ENCODE peak calls at places on chromosomes 2 and 18, in ten cellular contexts. H is natural killer cell treated with Interleukin-12 subunit alpha and Interleukin-12 subunit beta and Interleukin-15 and Interleukin-18, amount 100 ng/mL, for 72 hours; M is COR-L47; L is activated effector memory CD4-positive, alpha-beta T cell treated with anti-CD3 and anti-CD28 coated beads, Interleukin-2, amount 50 U/mL, for 16 hours; S is stimulated activated CD8-positive, alpha-beta memory T cell treated with anti-CD3 and anti-CD28 coated beads, Interleukin-12 subunit alpha, Interleukin-12 subunit beta, amount 100 ng/mL, for 1 hour; J is astrocyte of the spinal cord; Z is HEK293T; Y is stomach; V is GDM1; X is CD8-positive, alpha-beta memory T cell. K is an unnamed sample.

GRCh38 chr2:46147626-46148368 is 149.4 kb upstream of the EPAS1 start:
- DNase-seq in H (no peak), M (no peak), L (peak), S (no peak), J (peak), Z (no peak), Y (no peak), V (no peak), X (no peak), K (no peak)

GRCh38 chr18:61348230-61348629 is 15.0 kb downstream of the CDH20 start:
- DNase-seq in H (no peak), M (no peak), L (no peak), S (no peak), J (no peak), Z (no peak), Y (no peak), V (no peak), X (no peak), K (no peak)

GRCh38 chr2:94763318-94763717 is 107.9 kb upstream of the TEKT4 start:
- DNase-seq in H (no peak), M (no peak), L (no peak), S (no peak), J (no peak), Z (no peak), Y (no peak), V (no peak), X (no peak), K (no peak)

GRCh38 chr2:8152392-8153257 is 529.2 kb upstream of the ID2 start:
- DNase-seq in H (no peak), M (no peak), L (no peak), S (no peak), J (no peak), Z (no peak), Y (no peak), V (no peak), X (no peak), K (no peak)

GRCh38 chr2:12761109-12761508 is 44.4 kb downstream of the TRIB2 start:
- DNase-seq in H (no peak), M (no peak), L (no peak), S (no peak), J (no peak), Z (no peak), Y (no peak), V (no peak), X (no peak), K (no peak)

GRCh38 chr2:6692819-6693218 is 172.9 kb downstream of the CMPK2 start:
- DNase-seq in H (no peak), M (no peak), L (no peak), S (no peak), J (no peak), Z (no peak), Y (no peak), V (no peak), X (no peak), K (no peak)

GRCh38 chr18:13178976-13179375 is 39.6 kb upstream of the LDLRAD4 start:
- DNase-seq in H (no peak), M (no peak), L (no peak), S (no peak), J (no peak), Z (no peak), Y (no peak), V (no peak), X (no peak), K (no peak)

GRCh38 chr2:208112969-208113368 is 11.4 kb downstream of the CRYGD start:
- DNase-seq in H (no peak), M (peak), L (no peak), S (no peak), J (no peak), Z (peak), Y (no peak), V (no peak), X (no peak), K (no peak)

GRCh38 chr2:144607899-144608477 is 88.1 kb upstream of the ZEB2 start:
- DNase-seq in H (no peak), M (no peak), L (no peak), S (no peak), J (peak), Z (no peak), Y (no peak), V (no peak), X (no peak), K (peak)

GRCh38 chr2:60533114-60534033 is 20.1 kb downstream of the BCL11A start:
- DNase-seq in H (no peak), M (peak), L (no peak), S (no peak), J (peak), Z (no peak), Y (no peak), V (no peak), X (no peak), K (no peak)